ENCODE peak calls at places on chromosomes 2 and 18, in eight cellular contexts. V is right cardiac atrium; N is heart right ventricle; W is MM.1S; S is CD8-positive, alpha-beta memory T cell; R is mammary epithelial cell; I is heart left ventricle; M is Peyer's patch. F is an unnamed sample.

GRCh38 chr2:76569819-76570218 is 859.1 kb upstream of the GCFC2 start:
- DNase-seq in M (no peak), R (no peak), V (no peak), I (no peak), N (no peak), W (no peak), S (no peak), F (no peak)

GRCh38 chr2:205188516-205189138 is 493.7 kb upstream of the NRP2 start:
- DNase-seq in S (no peak), M (no peak), W (no peak), I (peak; percentile 65), V (peak; percentile 81), N (peak; percentile 65), R (no peak), F (peak; percentile 18)

GRCh38 chr2:50754514-50754913 is 277.4 kb downstream of the NRXN1 start:
- DNase-seq in I (no peak), W (no peak), M (no peak), S (no peak), R (no peak), N (no peak), V (no peak), F (no peak)

GRCh38 chr2:42372801-42373200 is 11.8 kb upstream of the COX7A2L start:
- DNase-seq in I (no peak), W (no peak), M (no peak), R (no peak), N (no peak), V (no peak), S (no peak), F (no peak)

GRCh38 chr2:112317303-112318158 is 42.1 kb downstream of the ZC3H6 start:
- DNase-seq in I (no peak), S (no peak), W (no peak), V (no peak), N (no peak), R (no peak), M (no peak), F (no peak)

GRCh38 chr2:19709553-19709952 is 192.2 kb downstream of the TTC32 start:
- DNase-seq in I (no peak), N (no peak), W (peak; percentile 7), V (no peak), S (no peak), R (no peak), M (no peak), F (no peak)

GRCh38 chr2:12428786-12429185 is 287.9 kb upstream of the TRIB2 start:
- DNase-seq in W (no peak), V (no peak), N (no peak), I (no peak), R (no peak), M (no peak), S (no peak), F (no peak)

GRCh38 chr18:50008306-50008705 is 186.6 kb downstream of the MYO5B start:
- DNase-seq in M (no peak), R (peak; percentile 37), V (no peak), W (no peak), N (no peak), S (no peak), I (no peak), F (no peak)

GRCh38 chr18:58135806-58136331 is 91.8 kb downstream of the NEDD4L start:
- DNase-seq in V (no peak), W (peak; percentile 68), N (peak; percentile 42), S (peak; percentile 46), R (peak; percentile 52), I (no peak), M (peak; percentile 44), F (peak; percentile 56)

GRCh38 chr2:195657634-195658540 is 861 bp downstream of the SLC39A10 start:
- DNase-seq in W (peak; percentile 63), V (peak; percentile 82), N (peak; percentile 75), M (peak; percentile 80), S (peak; percentile 80), R (peak; percentile 60), I (peak; percentile 62), F (peak; percentile 62)

GRCh38 chr2:151862688-151863087 is 34.5 kb upstream of the ARL5A start:
- DNase-seq in V (no peak), S (no peak), M (no peak), W (no peak), N (no peak), R (no peak), I (no peak), F (peak; percentile 97)

GRCh38 chr2:204545861-204546773 is 842 bp downstream of the PARD3B start:
- DNase-seq in R (peak; percentile 8), S (peak; percentile 8), V (no peak), N (no peak), W (peak; percentile 70), M (no peak), I (peak; percentile 25), F (peak; percentile 57)

GRCh38 chr2:221195829-221196228 is 376.3 kb downstream of the EPHA4 start:
- DNase-seq in M (no peak), W (no peak), N (no peak), R (no peak), I (no peak), S (no peak), V (no peak), F (no peak)

GRCh38 chr2:122236152-122236892 is 480.9 kb downstream of the TSN start:
- DNase-seq in R (peak; percentile 86), V (no peak), N (no peak), S (no peak), I (no peak), M (no peak), W (no peak), F (no peak)

GRCh38 chr18:33432857-33433256 is 7.7 kb downstream of the CCDC178 start:
- DNase-seq in R (no peak), W (no peak), I (no peak), V (no peak), S (no peak), N (no peak), M (no peak), F (no peak)

GRCh38 chr18:9827856-9828793 is 57.6 kb upstream of the TXNDC2 start:
- DNase-seq in V (peak; percentile 48), N (no peak), I (peak; percentile 57), M (no peak), W (no peak), S (no peak), R (peak; percentile 98), F (no peak)

DNA sequence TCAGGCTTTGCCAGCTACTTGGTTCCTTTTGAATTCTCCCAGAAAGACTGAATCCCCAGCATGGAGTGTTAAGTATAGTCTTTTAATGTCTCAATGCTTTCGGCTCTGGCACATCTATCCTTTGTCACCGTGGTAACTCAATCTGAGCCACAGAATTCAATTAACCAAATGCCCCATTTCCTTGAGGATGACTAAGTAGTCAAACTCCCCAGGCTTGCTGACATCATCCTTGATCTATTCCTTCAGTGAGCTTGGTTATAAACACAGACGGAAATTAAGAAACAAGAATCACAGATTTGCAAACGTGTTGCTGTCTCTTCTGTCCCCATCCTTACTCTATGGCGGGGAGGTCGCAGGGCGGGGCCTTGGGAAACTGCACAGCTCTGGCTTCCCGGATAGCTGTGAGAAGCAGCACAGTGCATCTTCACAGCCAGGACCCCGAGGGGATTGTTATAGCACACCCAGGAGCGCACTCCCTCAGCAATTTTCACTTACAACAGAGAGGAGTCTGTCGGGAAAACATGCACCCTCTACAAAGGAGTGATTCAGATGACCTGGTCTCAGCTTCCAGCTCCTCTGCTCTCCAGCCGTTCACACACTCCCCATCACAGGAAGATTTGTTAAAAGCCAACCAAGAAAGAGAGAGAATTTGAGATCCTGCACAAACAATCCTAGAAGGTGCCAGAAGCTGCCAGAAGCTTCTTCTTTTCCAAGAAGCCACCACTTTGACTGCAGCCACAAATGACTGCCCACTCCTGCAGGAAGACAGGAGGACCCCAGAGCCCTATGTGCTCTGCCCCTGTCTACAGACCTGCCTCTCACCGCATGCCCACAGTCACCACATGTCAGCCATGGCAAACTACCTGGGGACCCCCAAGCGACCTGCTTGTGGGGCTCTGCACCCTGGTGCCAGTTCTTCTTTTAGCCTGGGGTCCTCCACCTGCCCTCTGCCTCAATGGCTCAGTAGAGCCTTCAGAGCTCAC is 44.9 kb upstream of the YWHAQ start:
- DNase-seq in I (no peak), V (no peak), W (no peak), N (no peak), M (no peak), R (peak; percentile 91), S (no peak), F (no peak)
- H3K27me3 ChIP-seq in I (no peaks in the 10 kb centered on the region), V (no peaks in the 10 kb centered on the region), W (no peaks in the 10 kb centered on the region), N (no peaks in the 10 kb centered on the region), M (no peaks in the 10 kb centered on the region), R (no peaks in the 10 kb centered on the region), S (no peaks in the 10 kb centered on the region), F (no peaks in the 10 kb centered on the region)

GRCh38 chr2:46643951-46644350 is 164.6 kb downstream of the TMEM247 start:
- DNase-seq in R (peak; percentile 93), V (no peak), I (no peak), W (peak; percentile 39), M (no peak), N (no peak), S (no peak), F (no peak)

GRCh38 chr2:46647041-46647440 is 167.7 kb downstream of the TMEM247 start:
- DNase-seq in S (no peak), V (no peak), R (no peak), M (no peak), N (no peak), I (no peak), W (no peak), F (no peak)

GRCh38 chr2:46644690-46645385 is 165.5 kb downstream of the TMEM247 start:
- DNase-seq in M (no peak), W (no peak), N (no peak), V (no peak), S (no peak), I (no peak), R (no peak), F (no peak)

GRCh38 chr2:46643493-46643892 is 164.1 kb downstream of the TMEM247 start:
- DNase-seq in S (no peak), W (peak; percentile 66), I (no peak), V (no peak), N (no peak), M (no peak), R (no peak), F (no peak)

DNA sequence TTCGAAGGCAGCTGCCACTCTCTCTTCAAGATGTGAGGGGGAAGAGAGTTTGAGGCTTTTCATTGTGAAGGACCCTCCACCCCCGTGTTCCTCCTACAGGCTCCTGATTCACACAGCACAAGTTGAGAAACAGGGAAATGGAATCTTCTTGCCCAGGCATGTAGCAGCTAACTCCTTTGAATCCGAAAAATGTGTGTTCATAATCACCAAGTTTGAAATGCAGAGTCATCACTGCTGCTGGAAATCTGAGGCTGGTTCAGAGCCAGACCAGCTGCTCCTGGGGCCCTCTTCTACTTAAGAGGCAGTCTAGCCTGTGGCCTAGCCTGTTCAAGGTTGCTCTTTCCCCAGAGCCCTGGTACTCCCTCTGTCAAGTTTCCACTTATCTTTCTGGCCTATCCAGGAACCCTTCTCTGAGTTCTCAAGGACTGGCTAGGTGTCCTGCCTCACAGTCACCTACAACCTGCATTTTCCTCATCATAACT is 166.4 kb downstream of the TMEM247 start:
- DNase-seq in W (no peak), V (peak; percentile 72), M (no peak), I (peak; percentile 54), R (peak; percentile 89), S (no peak), N (peak; percentile 19), F (peak; percentile 76)
- H3K27ac ChIP-seq in W (no peak overlapping the region), V (no peak overlapping the region), M (no peak overlapping the region), I (peak overlapping the region; percentile 39), R (peak overlapping the region; percentile 3), S (no peak overlapping the region), N (peak overlapping the region; percentile 2), F (peak overlapping the region; percentile 46)

GRCh38 chr2:15688924-15689568 is 97.4 kb downstream of the DDX1 start:
- DNase-seq in R (no peak), W (no peak), M (no peak), V (no peak), I (no peak), S (no peak), N (no peak), F (no peak)
- H3K27me3 ChIP-seq in R (peaks cover 2% of the 10 kb centered on the region), W (no peaks in the 10 kb centered on the region), M (no peaks in the 10 kb centered on the region), V (no peaks in the 10 kb centered on the region), I (no peaks in the 10 kb centered on the region), S (no peaks in the 10 kb centered on the region), N (no peaks in the 10 kb centered on the region), F (no peaks in the 10 kb centered on the region)

GRCh38 chr2:23566236-23567142 is 181.5 kb downstream of the KLHL29 start:
- DNase-seq in S (peak; percentile 13), V (peak; percentile 45), M (no peak), I (no peak), N (no peak), R (no peak), W (no peak), F (no peak)
- H3K27ac ChIP-seq in S (no peak overlapping the region), V (no peak overlapping the region), M (no peak overlapping the region), I (no peak overlapping the region), N (peak overlapping the region; percentile 28), R (no peak overlapping the region), W (no peak overlapping the region), F (no peak overlapping the region)

F was measured in thyroid gland.